ENCODE peak calls at places on chromosomes 12 and 14, in ten cellular contexts. One of them, this sample, is unnamed.

GRCh38 chr14:95305940-95306339 is 13.8 kb downstream of the CLMN start:
- DNase-seq in A172: no peak
- DNase-seq in H54: no peak
- DNase-seq in sigmoid colon: no peak
- DNase-seq in keratinocyte: no peak
- DNase-seq in activated CD8-positive, alpha-beta T cell treated with anti-CD3 and anti-CD28 coated beads, Interleukin-2, amount 10 ng/mL, durations not matched to agents 7 days and 5 days: no peak
- DNase-seq in GM18507: no peak
- DNase-seq in GM23338: no peak
- DNase-seq in stromal cell of bone marrow: no peak
- DNase-seq in colonic mucosa: no peak
- DNase-seq in this sample: no peak

GRCh38 chr12:54993181-54993835 is 8.7 kb upstream of the TESPA1 start:
- DNase-seq in activated CD8-positive, alpha-beta T cell treated with anti-CD3 and anti-CD28 coated beads, Interleukin-2, amount 10 ng/mL, durations not matched to agents 7 days and 5 days: peak
- DNase-seq in GM18507: peak
- DNase-seq in keratinocyte: peak
- DNase-seq in H54: peak
- DNase-seq in stromal cell of bone marrow: peak
- DNase-seq in colonic mucosa: peak
- DNase-seq in GM23338: peak
- DNase-seq in sigmoid colon: no peak
- DNase-seq in A172: peak
- DNase-seq in this sample: no peak

GRCh38 chr14:85487215-85487614 is 42.7 kb upstream of the FLRT2 start:
- DNase-seq in sigmoid colon: no peak
- DNase-seq in activated CD8-positive, alpha-beta T cell treated with anti-CD3 and anti-CD28 coated beads, Interleukin-2, amount 10 ng/mL, durations not matched to agents 7 days and 5 days: no peak
- DNase-seq in colonic mucosa: no peak
- DNase-seq in keratinocyte: no peak
- DNase-seq in H54: no peak
- DNase-seq in GM18507: no peak
- DNase-seq in GM23338: no peak
- DNase-seq in stromal cell of bone marrow: peak
- DNase-seq in A172: no peak
- DNase-seq in this sample: no peak

GRCh38 chr12:13075786-13076570 is 27.5 kb downstream of the GSG1 start:
- DNase-seq in stromal cell of bone marrow: no peak
- DNase-seq in GM18507: no peak
- DNase-seq in GM23338: no peak
- DNase-seq in sigmoid colon: no peak
- DNase-seq in H54: no peak
- DNase-seq in activated CD8-positive, alpha-beta T cell treated with anti-CD3 and anti-CD28 coated beads, Interleukin-2, amount 10 ng/mL, durations not matched to agents 7 days and 5 days: no peak
- DNase-seq in keratinocyte: no peak
- DNase-seq in A172: no peak
- DNase-seq in colonic mucosa: no peak
- DNase-seq in this sample: no peak

GRCh38 chr12:38155526-38156496 is 160.8 kb upstream of the ALG10B start:
- DNase-seq in stromal cell of bone marrow: no peak
- DNase-seq in activated CD8-positive, alpha-beta T cell treated with anti-CD3 and anti-CD28 coated beads, Interleukin-2, amount 10 ng/mL, durations not matched to agents 7 days and 5 days: no peak
- DNase-seq in GM23338: no peak
- DNase-seq in keratinocyte: no peak
- DNase-seq in A172: no peak
- DNase-seq in GM18507: no peak
- DNase-seq in colonic mucosa: peak
- DNase-seq in H54: no peak
- DNase-seq in sigmoid colon: peak
- DNase-seq in this sample: peak

GRCh38 chr12:132604108-132605054 is 6.0 kb downstream of the LRCOL1 start:
- DNase-seq in colonic mucosa: no peak
- DNase-seq in sigmoid colon: no peak
- DNase-seq in GM18507: no peak
- DNase-seq in GM23338: no peak
- DNase-seq in H54: no peak
- DNase-seq in stromal cell of bone marrow: no peak
- DNase-seq in A172: no peak
- DNase-seq in activated CD8-positive, alpha-beta T cell treated with anti-CD3 and anti-CD28 coated beads, Interleukin-2, amount 10 ng/mL, durations not matched to agents 7 days and 5 days: no peak
- DNase-seq in keratinocyte: no peak
- DNase-seq in this sample: peak

GRCh38 chr14:22448035-22448904 is 140.8 kb downstream of the DAD1 start:
- DNase-seq in H54: no peak
- DNase-seq in GM18507: no peak
- DNase-seq in keratinocyte: no peak
- DNase-seq in A172: no peak
- DNase-seq in GM23338: no peak
- DNase-seq in colonic mucosa: no peak
- DNase-seq in stromal cell of bone marrow: no peak
- DNase-seq in sigmoid colon: no peak
- DNase-seq in activated CD8-positive, alpha-beta T cell treated with anti-CD3 and anti-CD28 coated beads, Interleukin-2, amount 10 ng/mL, durations not matched to agents 7 days and 5 days: no peak
- DNase-seq in this sample: no peak

GRCh38 chr14:66772146-66772545 is 264.2 kb downstream of the GPHN start:
- DNase-seq in A172: no peak
- DNase-seq in sigmoid colon: no peak
- DNase-seq in keratinocyte: no peak
- DNase-seq in GM18507: no peak
- DNase-seq in activated CD8-positive, alpha-beta T cell treated with anti-CD3 and anti-CD28 coated beads, Interleukin-2, amount 10 ng/mL, durations not matched to agents 7 days and 5 days: no peak
- DNase-seq in H54: no peak
- DNase-seq in colonic mucosa: no peak
- DNase-seq in GM23338: no peak
- DNase-seq in stromal cell of bone marrow: no peak
- DNase-seq in this sample: no peak

GRCh38 chr14:51638071-51638944 is 13.4 kb upstream of the FRMD6 start:
- DNase-seq in sigmoid colon: no peak
- DNase-seq in colonic mucosa: no peak
- DNase-seq in GM18507: no peak
- DNase-seq in H54: no peak
- DNase-seq in GM23338: peak
- DNase-seq in stromal cell of bone marrow: peak
- DNase-seq in A172: peak
- DNase-seq in activated CD8-positive, alpha-beta T cell treated with anti-CD3 and anti-CD28 coated beads, Interleukin-2, amount 10 ng/mL, durations not matched to agents 7 days and 5 days: no peak
- DNase-seq in keratinocyte: no peak
- DNase-seq in this sample: no peak

GRCh38 chr14:54462048-54462447 is 20.9 kb upstream of the CNIH1 start:
- DNase-seq in colonic mucosa: no peak
- DNase-seq in keratinocyte: no peak
- DNase-seq in GM23338: no peak
- DNase-seq in stromal cell of bone marrow: no peak
- DNase-seq in GM18507: no peak
- DNase-seq in A172: no peak
- DNase-seq in sigmoid colon: no peak
- DNase-seq in activated CD8-positive, alpha-beta T cell treated with anti-CD3 and anti-CD28 coated beads, Interleukin-2, amount 10 ng/mL, durations not matched to agents 7 days and 5 days: no peak
- DNase-seq in H54: no peak
- DNase-seq in this sample: no peak

GRCh38 chr12:3380200-3381020 is 110.6 kb upstream of the PRMT8 start:
- DNase-seq in activated CD8-positive, alpha-beta T cell treated with anti-CD3 and anti-CD28 coated beads, Interleukin-2, amount 10 ng/mL, durations not matched to agents 7 days and 5 days: no peak
- DNase-seq in sigmoid colon: no peak
- DNase-seq in GM18507: no peak
- DNase-seq in keratinocyte: no peak
- DNase-seq in GM23338: no peak
- DNase-seq in A172: no peak
- DNase-seq in colonic mucosa: no peak
- DNase-seq in stromal cell of bone marrow: peak
- DNase-seq in H54: no peak
- DNase-seq in this sample: no peak

GRCh38 chr12:109836916-109837315 is 3.7 kb upstream of the TRPV4 start:
- DNase-seq in stromal cell of bone marrow: no peak
- DNase-seq in GM23338: no peak
- DNase-seq in activated CD8-positive, alpha-beta T cell treated with anti-CD3 and anti-CD28 coated beads, Interleukin-2, amount 10 ng/mL, durations not matched to agents 7 days and 5 days: no peak
- DNase-seq in keratinocyte: no peak
- DNase-seq in A172: no peak
- DNase-seq in sigmoid colon: no peak
- DNase-seq in GM18507: no peak
- DNase-seq in colonic mucosa: no peak
- DNase-seq in H54: no peak
- DNase-seq in this sample: no peak

GRCh38 chr14:100538566-100539318 is 48.5 kb downstream of the BEGAIN start:
- DNase-seq in colonic mucosa: no peak
- DNase-seq in GM23338: no peak
- DNase-seq in A172: no peak
- DNase-seq in H54: no peak
- DNase-seq in keratinocyte: no peak
- DNase-seq in stromal cell of bone marrow: no peak
- DNase-seq in activated CD8-positive, alpha-beta T cell treated with anti-CD3 and anti-CD28 coated beads, Interleukin-2, amount 10 ng/mL, durations not matched to agents 7 days and 5 days: no peak
- DNase-seq in sigmoid colon: peak
- DNase-seq in GM18507: no peak
- DNase-seq in this sample: peak

GRCh38 chr12:133180669-133181068 is 626 bp upstream of the ZNF268 start:
- DNase-seq in sigmoid colon: no peak
- DNase-seq in GM18507: no peak
- DNase-seq in A172: no peak
- DNase-seq in H54: no peak
- DNase-seq in colonic mucosa: no peak
- DNase-seq in activated CD8-positive, alpha-beta T cell treated with anti-CD3 and anti-CD28 coated beads, Interleukin-2, amount 10 ng/mL, durations not matched to agents 7 days and 5 days: no peak
- DNase-seq in keratinocyte: no peak
- DNase-seq in GM23338: no peak
- DNase-seq in stromal cell of bone marrow: no peak
- DNase-seq in this sample: no peak

GRCh38 chr14:65080954-65081747 is 21.2 kb downstream of the MAX start:
- DNase-seq in stromal cell of bone marrow: peak
- DNase-seq in GM18507: no peak
- DNase-seq in H54: no peak
- DNase-seq in A172: no peak
- DNase-seq in colonic mucosa: peak
- DNase-seq in GM23338: no peak
- DNase-seq in keratinocyte: no peak
- DNase-seq in activated CD8-positive, alpha-beta T cell treated with anti-CD3 and anti-CD28 coated beads, Interleukin-2, amount 10 ng/mL, durations not matched to agents 7 days and 5 days: no peak
- DNase-seq in sigmoid colon: no peak
- DNase-seq in this sample: no peak